ENCODE peak calls at places on chromosome 11, in four cellular contexts. G is GM12878, B is sigmoid colon, R is transverse colon. S is an unnamed sample.

GRCh38 chr11:68411501-68411991 is 49.0 kb upstream of the PPP6R3 start:
- DNase-seq in G (no peak), B (no peak), R (peak; percentile 88), S (peak; percentile 88)

GRCh38 chr11:16739326-16739875 is 954 bp downstream of the C11orf58 start:
- DNase-seq in G (no peak), B (no peak), R (no peak), S (no peak)

GRCh38 chr11:64846998-64847666 is 2.7 kb upstream of the CDC42BPG start:
- DNase-seq in G (no peak), B (peak; percentile 96), R (peak; percentile 96), S (peak; percentile 95)

GRCh38 chr11:17722000-17722643 is 2.8 kb downstream of the MYOD1 start:
- DNase-seq in G (no peak), B (no peak), R (no peak), S (no peak)

GRCh38 chr11:134170909-134171281 is 52.9 kb downstream of the NCAPD3 start:
- DNase-seq in G (no peak), B (no peak), R (no peak), S (no peak)

GRCh38 chr11:77823775-77824174 is 2.8 kb downstream of the AAMDC start:
- DNase-seq in G (no peak), B (no peak), R (no peak), S (no peak)

GRCh38 chr11:19218216-19218615 is 16.4 kb upstream of the CSRP3 start:
- DNase-seq in G (no peak), B (no peak), R (no peak), S (no peak)

GRCh38 chr11:93572621-93573020 is 29.4 kb upstream of the SMCO4 start:
- DNase-seq in G (no peak), B (no peak), R (no peak), S (no peak)

GRCh38 chr11:106098893-106099553 is 21.6 kb downstream of the AASDHPPT start:
- DNase-seq in G (no peak), B (no peak), R (no peak), S (no peak)

GRCh38 chr11:113447621-113448310 is 27.4 kb downstream of the DRD2 start:
- DNase-seq in G (no peak), B (no peak), R (no peak), S (no peak)

GRCh38 chr11:2151500-2152257 is 9.3 kb downstream of the INS start:
- DNase-seq in G (no peak), B (peak; percentile 88), R (peak; percentile 85), S (peak; percentile 87)

DNA sequence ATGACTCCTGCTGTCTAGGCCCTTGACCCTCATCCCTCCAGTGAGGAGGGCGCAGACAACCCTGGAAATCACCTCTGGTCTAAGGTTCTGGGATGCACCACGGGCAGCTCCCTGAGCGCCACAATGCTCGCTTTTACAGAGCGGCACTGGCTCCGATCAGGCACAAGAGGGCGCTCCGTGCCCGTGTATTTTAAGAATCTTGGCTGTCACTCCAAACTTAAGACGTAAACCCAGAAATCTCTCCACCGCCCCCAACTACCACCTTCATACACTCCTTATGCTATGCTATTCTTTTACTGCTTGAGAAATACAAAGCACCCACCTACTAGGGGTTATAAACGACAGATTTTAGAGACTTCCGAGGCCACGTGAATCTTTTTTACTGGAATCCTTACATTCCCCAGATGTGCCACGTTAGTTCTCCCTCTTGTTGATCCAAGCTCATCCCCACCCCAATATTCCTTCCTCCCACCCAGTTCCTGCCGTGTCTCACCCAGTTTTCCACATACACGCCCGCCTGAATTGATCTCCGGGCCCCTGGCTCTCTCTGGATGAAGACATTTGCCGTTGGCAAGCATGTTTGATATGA is 453.6 kb downstream of the OPCML start:
- DNase-seq in G (no peak), B (no peak), R (peak; percentile 20), S (peak; percentile 60)
- TF ChIP-seq CTCF in G (peak; percentile 80), B (peak; percentile 55), R (peak; percentile 63), S (peak; percentile 70)

GRCh38 chr11:57566035-57566504 is 1.4 kb downstream of the UBE2L6 start:
- DNase-seq in G (peak; percentile 68), B (no peak), R (peak; percentile 57), S (peak; percentile 59)
- TF ChIP-seq POLR2A in G (peak; percentile 24), B (no peak), R (no peak), S (no peak)

GRCh38 chr11:119172513-119172912 is 4.0 kb downstream of the NLRX1 start:
- DNase-seq in G (no peak), B (no peak), R (no peak), S (no peak)
- TF ChIP-seq EP300 in G (no peak), B (no peak), R (no peak), S (no peak)

DNA sequence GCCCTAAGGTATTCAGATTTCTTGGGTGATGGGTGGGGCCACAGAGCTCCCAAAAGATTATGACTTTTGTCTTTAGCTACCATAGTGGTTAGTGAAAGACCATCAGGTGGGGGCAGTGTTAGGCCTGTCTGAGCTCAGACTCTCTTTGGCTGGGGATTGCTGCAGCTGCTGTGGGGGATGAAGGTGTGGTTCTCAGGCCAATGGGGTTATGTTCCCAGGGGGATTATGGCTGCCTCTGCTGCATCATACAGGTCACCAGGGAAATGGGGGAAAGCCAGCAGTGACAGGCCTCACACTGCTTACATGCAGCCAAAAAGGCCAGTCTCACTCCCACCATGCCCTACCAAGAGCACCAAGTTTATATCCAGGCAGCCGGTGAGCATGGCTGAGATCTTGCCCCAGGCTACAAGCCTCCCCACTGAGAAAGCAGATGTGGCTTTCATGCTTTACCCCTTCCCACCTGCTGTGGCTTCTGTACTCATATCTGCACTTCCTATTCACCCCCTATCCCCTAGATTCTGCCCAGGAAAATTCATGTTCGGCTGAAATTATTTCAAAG is 24.8 kb downstream of the CNTF start:
- DNase-seq in G (peak; percentile 48), B (no peak), R (no peak), S (no peak)
- TF ChIP-seq CTCF in G (peak; percentile 21), B (no peak), R (no peak), S (no peak)

S was measured in stomach.